ENCODE peak calls at places on chromosomes 6 and 20, in ten cellular contexts. Y is AG04450; J is HL-60; V is naive thymus-derived CD4-positive, alpha-beta T cell; K is small intestine; W is SJSA1; R is right cardiac atrium; Q is tibial nerve; N is IMR-90; P is neural progenitor cell. C is an unnamed sample.

GRCh38 chr6:91476000-91476399 is 889.1 kb upstream of the MAP3K7 start:
- DNase-seq in K (peak; percentile 37), N (peak; percentile 78), R (no peak), Y (peak; percentile 39), Q (no peak), P (no peak), W (peak; percentile 21), J (no peak), V (no peak), C (peak; percentile 76)

GRCh38 chr6:117601811-117602150 is 530 bp downstream of the GOPC start:
- DNase-seq in R (peak; percentile 63), K (peak; percentile 26), P (no peak), Y (no peak), V (no peak), N (no peak), J (no peak), W (no peak), Q (no peak), C (no peak)

GRCh38 chr6:73538116-73538779 is 17.4 kb upstream of the EEF1A1 start:
- DNase-seq in Q (no peak), V (no peak), R (no peak), K (no peak), N (no peak), W (no peak), P (no peak), Y (no peak), J (no peak), C (no peak)

GRCh38 chr6:37575221-37575620 is 75.5 kb upstream of the CCDC167 start:
- DNase-seq in K (no peak), N (no peak), Q (no peak), V (no peak), J (no peak), Y (no peak), W (peak; percentile 28), P (no peak), R (no peak), C (no peak)

GRCh38 chr20:4063631-4064030 is 48.3 kb upstream of the RNF24 start:
- DNase-seq in V (no peak), W (no peak), K (no peak), Q (no peak), J (no peak), N (peak; percentile 41), Y (no peak), R (no peak), P (no peak), C (peak; percentile 74)

GRCh38 chr20:4154958-4155411 is 139.6 kb upstream of the RNF24 start:
- DNase-seq in P (no peak), V (no peak), Q (no peak), Y (no peak), W (no peak), R (peak; percentile 71), J (peak; percentile 54), K (no peak), N (no peak), C (no peak)

GRCh38 chr20:15902493-15902892 is 670.8 kb downstream of the KIF16B start:
- DNase-seq in Q (no peak), W (no peak), K (no peak), P (peak; percentile 29), J (no peak), V (no peak), R (no peak), Y (no peak), N (no peak), C (no peak)

GRCh38 chr20:62985089-62985778 is 21.5 kb downstream of the BHLHE23 start:
- DNase-seq in V (no peak), J (no peak), R (no peak), W (no peak), Y (no peak), K (no peak), P (no peak), Q (no peak), N (no peak), C (no peak)

GRCh38 chr6:159008656-159009288 is 8.8 kb upstream of the RSPH3 start:
- DNase-seq in N (peak; percentile 28), W (peak; percentile 29), K (peak; percentile 57), V (peak; percentile 57), P (peak; percentile 30), R (no peak), J (peak; percentile 14), Q (no peak), Y (no peak), C (peak; percentile 5)

GRCh38 chr6:10528170-10528981 is 7.2 kb downstream of the GCNT2 start:
- DNase-seq in V (peak; percentile 27), N (peak; percentile 55), Y (no peak), R (no peak), W (peak; percentile 73), P (no peak), K (peak; percentile 95), Q (no peak), J (no peak), C (peak; percentile 59)

GRCh38 chr6:30914854-30915590 is 984 bp downstream of the VARS2 start:
- DNase-seq in J (no peak), Q (no peak), N (no peak), W (no peak), V (peak; percentile 4), R (no peak), K (peak; percentile 26), Y (no peak), P (no peak), C (no peak)

GRCh38 chr6:50443144-50443543 is 270.2 kb upstream of the TFAP2D start:
- DNase-seq in N (no peak), V (no peak), R (no peak), Y (no peak), K (no peak), W (no peak), J (no peak), P (no peak), Q (no peak), C (no peak)

GRCh38 chr6:13766201-13766634 is 48.1 kb downstream of the MCUR1 start:
- DNase-seq in P (no peak), Q (no peak), W (peak; percentile 70), Y (no peak), K (no peak), V (no peak), N (peak; percentile 53), J (no peak), R (no peak), C (peak; percentile 68)

GRCh38 chr20:9028419-9028818 is 40.5 kb upstream of the PLCB4 start:
- DNase-seq in J (no peak), N (peak; percentile 68), R (no peak), W (no peak), Q (no peak), V (no peak), K (no peak), P (no peak), Y (no peak), C (peak; percentile 3)

GRCh38 chr6:83853968-83854501 is 875 bp downstream of the RIPPLY2 start:
- DNase-seq in Y (no peak), R (no peak), N (no peak), W (no peak), K (no peak), V (no peak), J (no peak), Q (no peak), P (peak; percentile 52), C (no peak)

GRCh38 chr6:64681416-64682160 is 1025.4 kb downstream of the EYS start:
- DNase-seq in W (no peak), R (peak; percentile 14), P (no peak), Q (no peak), V (no peak), K (no peak), J (no peak), Y (no peak), N (no peak), C (no peak)

GRCh38 chr6:167719920-167720319 is 106.8 kb upstream of the AFDN start:
- DNase-seq in J (no peak), K (no peak), Y (no peak), Q (no peak), W (no peak), V (no peak), R (no peak), N (no peak), P (no peak), C (no peak)

GRCh38 chr6:136191606-136192005 is 58.5 kb downstream of the MTFR2 start:
- DNase-seq in J (no peak), N (no peak), W (no peak), Q (no peak), Y (no peak), R (no peak), K (no peak), V (no peak), P (no peak), C (no peak)

GRCh38 chr6:43271103-43271815 is 26.8 kb upstream of the SLC22A7 start:
- DNase-seq in Q (no peak), R (no peak), Y (no peak), W (no peak), N (no peak), J (no peak), K (no peak), P (no peak), V (no peak), C (no peak)
- H3K27me3 ChIP-seq in Q (peaks cover 45% of the 10 kb centered on the region), R (no peaks in the 10 kb centered on the region), Y (peaks cover 76% of the 10 kb centered on the region), W (peaks cover 22% of the 10 kb centered on the region), N (peaks cover 76% of the 10 kb centered on the region), J (peaks cover 67% of the 10 kb centered on the region), K (no peaks in the 10 kb centered on the region), P (peaks cover 69% of the 10 kb centered on the region), V (no peaks in the 10 kb centered on the region), C (peaks cover 18% of the 10 kb centered on the region)

DNA sequence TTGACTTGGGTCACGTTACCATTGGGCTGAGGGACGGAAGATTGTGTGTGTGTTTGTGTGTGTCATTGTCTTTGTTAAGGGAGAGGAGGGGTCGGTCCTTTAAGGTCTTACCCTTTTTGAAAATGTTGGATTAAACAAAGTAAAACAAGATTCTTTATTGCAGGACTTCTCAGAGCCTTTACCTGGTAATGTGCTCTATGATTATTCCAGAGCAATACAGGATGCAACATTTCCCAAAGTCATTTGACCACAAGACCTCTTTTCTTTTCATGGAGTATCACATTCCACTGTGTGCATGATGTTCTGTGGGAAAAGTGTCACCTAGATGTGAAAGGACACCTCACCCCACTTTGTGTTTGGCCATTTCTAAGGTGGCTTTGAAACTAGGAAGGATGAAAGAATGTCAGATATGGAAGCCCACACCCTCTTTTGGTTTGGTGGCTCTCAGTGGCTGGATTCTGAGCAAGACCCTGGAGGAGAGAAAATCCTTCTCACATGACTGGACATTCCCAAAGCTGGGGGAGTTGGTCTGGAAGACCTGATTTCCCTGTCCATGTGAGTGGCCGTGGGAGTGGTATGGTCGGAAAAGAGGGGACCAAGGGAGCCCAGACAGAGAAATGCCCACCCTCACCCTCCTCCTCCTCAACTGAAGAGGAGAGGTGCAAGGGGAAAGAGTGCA is 18.2 kb upstream of the ZNF831 start:
- DNase-seq in R (no peak), V (no peak), J (no peak), Q (no peak), N (no peak), P (no peak), Y (no peak), W (no peak), K (no peak), C (no peak)
- H3K4me3 ChIP-seq in R (no peak overlapping the region), V (peak overlapping the region; percentile 60), J (no peak overlapping the region), Q (no peak overlapping the region), N (no peak overlapping the region), P (no peak overlapping the region), Y (no peak overlapping the region), W (no peak overlapping the region), K (no peak overlapping the region), C (no peak overlapping the region)

GRCh38 chr20:52420805-52421204 is 229.2 kb upstream of the ZFP64 start:
- DNase-seq in N (no peak), P (no peak), V (no peak), Q (no peak), K (no peak), J (no peak), Y (no peak), W (no peak), R (no peak), C (peak; percentile 36)
- H3K27ac ChIP-seq in N (no peak overlapping the region), P (no peak overlapping the region), V (no peak overlapping the region), Q (no peak overlapping the region), K (no peak overlapping the region), J (no peak overlapping the region), Y (no peak overlapping the region), W (no peak overlapping the region), R (no peak overlapping the region), C (no peak overlapping the region)

GRCh38 chr6:170286246-170286933 is 4.5 kb downstream of the DLL1 start:
- DNase-seq in N (no peak), Q (no peak), J (no peak), W (no peak), P (peak; percentile 82), K (no peak), R (peak; percentile 88), V (no peak), Y (no peak), C (peak; percentile 18)
- H3K27me3 ChIP-seq in N (peaks cover 47% of the 10 kb centered on the region), Q (peaks cover 31% of the 10 kb centered on the region), J (peaks cover 50% of the 10 kb centered on the region), W (peaks cover 58% of the 10 kb centered on the region), P (peaks cover 59% of the 10 kb centered on the region), K (peaks cover 10% of the 10 kb centered on the region), R (no peaks in the 10 kb centered on the region), V (no peaks in the 10 kb centered on the region), Y (peaks cover 54% of the 10 kb centered on the region), C (peaks cover 42% of the 10 kb centered on the region)

C was measured in astrocyte.